ENCODE peak calls at places on chromosomes 4 and X, in nine cellular contexts. L is stimulated activated CD8-positive, alpha-beta memory T cell treated with anti-CD3 and anti-CD28 coated beads, Interleukin-4, amount 100 ng/mL, for 24 hours; Q is stimulated activated CD4-positive, alpha-beta T cell treated with anti-CD3 and anti-CD28 coated beads, Interleukin-1b, Interleukin-23, amount 100 ng/mL, for 4 hours; U is sigmoid colon; G is germinal center; V is endodermal cell; O is stimulated activated naive CD4-positive, alpha-beta T cell; B is fibroblast of the aortic adventitia; T is astrocyte of the spinal cord. I is an unnamed sample.
A peak's percentile ranks its signal among the peaks of the same experiment; 100 is the strongest.

GRCh38 chr4:80070880-80071620 is 2.0 kb downstream of the ANTXR2 start:
- DNase-seq in B (peak; percentile 39), Q (no peak), T (peak; percentile 22), O (no peak), U (no peak), V (no peak), G (no peak), L (no peak), I (no peak)

GRCh38 chrX:123905334-123905733 is 45.5 kb downstream of the XIAP start:
- DNase-seq in B (no peak), Q (no peak), L (no peak), V (no peak), U (no peak), T (no peak), O (no peak), G (no peak), I (no peak)

GRCh38 chrX:101287402-101287801 is 3.7 kb downstream of the TAF7L start:
- DNase-seq in G (peak; percentile 2), Q (peak; percentile 8), U (no peak), V (no peak), L (no peak), B (peak; percentile 65), T (peak; percentile 60), O (no peak), I (peak; percentile 67)

GRCh38 chr4:152565338-152565737 is 29.4 kb upstream of the FBXW7 start:
- DNase-seq in O (no peak), T (no peak), Q (no peak), G (no peak), L (no peak), B (no peak), U (no peak), V (no peak), I (no peak)

GRCh38 chrX:47941423-47941822 is 62.4 kb downstream of the ZNF182 start:
- DNase-seq in B (no peak), G (no peak), T (no peak), L (no peak), Q (no peak), V (no peak), U (no peak), O (no peak), I (no peak)

GRCh38 chr4:72525938-72526337 is 43.1 kb downstream of the ADAMTS3 start:
- DNase-seq in Q (no peak), L (no peak), G (no peak), T (peak; percentile 89), O (no peak), B (peak; percentile 83), V (no peak), U (no peak), I (peak; percentile 6)

GRCh38 chrX:65750674-65751469 is 83.4 kb downstream of the MSN start:
- DNase-seq in Q (no peak), U (no peak), O (no peak), V (no peak), G (no peak), B (no peak), T (no peak), L (peak; percentile 15), I (no peak)

GRCh38 chr4:181822005-181822375 is 421.2 kb upstream of the TENM3 start:
- DNase-seq in V (no peak), U (no peak), O (no peak), G (no peak), Q (no peak), L (no peak), T (peak; percentile 36), B (peak; percentile 41), I (peak; percentile 37)

GRCh38 chrX:8639949-8640348 is 92.0 kb downstream of the ANOS1 start:
- DNase-seq in V (no peak), U (no peak), G (no peak), O (no peak), Q (no peak), B (no peak), T (no peak), L (no peak), I (no peak)

GRCh38 chr4:102503301-102503746 is 2.2 kb downstream of the NFKB1 start:
- DNase-seq in B (no peak), G (peak; percentile 14), O (no peak), T (no peak), U (no peak), Q (no peak), L (no peak), V (no peak), I (no peak)

GRCh38 chr4:72969957-72970356 is 99.6 kb downstream of the COX18 start:
- DNase-seq in O (no peak), L (no peak), U (no peak), G (no peak), V (no peak), Q (no peak), B (peak; percentile 87), T (peak; percentile 40), I (peak; percentile 76)

GRCh38 chrX:8815460-8816065 is 14.4 kb upstream of the FAM9A start:
- DNase-seq in Q (peak; percentile 24), L (no peak), G (peak; percentile 15), V (peak; percentile 53), O (no peak), T (peak; percentile 37), U (no peak), B (peak; percentile 39), I (peak; percentile 47)

GRCh38 chr4:140242357-140243284 is 88.6 kb upstream of the MAML3 start:
- DNase-seq in L (no peak), O (no peak), Q (no peak), V (no peak), B (no peak), U (no peak), T (no peak), G (no peak), I (no peak)

GRCh38 chrX:13258725-13259124 is 61.1 kb downstream of the ATXN3L start:
- DNase-seq in T (no peak), Q (no peak), G (no peak), U (no peak), O (no peak), B (no peak), V (no peak), L (no peak), I (no peak)

GRCh38 chr4:70277121-70277520 is 34.7 kb downstream of the CSN3 start:
- DNase-seq in B (no peak), L (no peak), T (no peak), Q (no peak), O (no peak), V (no peak), G (no peak), U (no peak), I (no peak)